ENCODE peak calls at places on chromosomes 1 and 21, in four cellular contexts. One of them, this sample, is unnamed.
A peak's percentile ranks its signal among the peaks of the same experiment; 100 is the strongest.

GRCh38 chr1:12132078-12132477 is 34.7 kb upstream of the TNFRSF1B start:
- DNase-seq in NCI-H510A treated with DMSO at 0.1 percent for 48 hours: no peak
- DNase-seq in ovary: no peak
- DNase-seq in HuH-7: no peak
- DNase-seq in this sample: no peak

GRCh38 chr21:45911806-45912325 is 69.7 kb upstream of the COL6A1 start:
- DNase-seq in ovary: no peak
- DNase-seq in HuH-7: no peak
- DNase-seq in NCI-H510A treated with DMSO at 0.1 percent for 48 hours: no peak
- DNase-seq in this sample: no peak

GRCh38 chr21:45954921-45955320 is 26.6 kb upstream of the COL6A1 start:
- DNase-seq in ovary: no peak
- DNase-seq in HuH-7: no peak
- DNase-seq in NCI-H510A treated with DMSO at 0.1 percent for 48 hours: no peak
- DNase-seq in this sample: no peak

GRCh38 chr1:172997941-172998361 is 52.8 kb downstream of the TNFSF18 start:
- DNase-seq in NCI-H510A treated with DMSO at 0.1 percent for 48 hours: no peak
- DNase-seq in ovary: no peak
- DNase-seq in HuH-7: no peak
- DNase-seq in this sample: no peak

GRCh38 chr1:52141513-52142219 is at the start of gene ZFYVE9:
- DNase-seq in NCI-H510A treated with DMSO at 0.1 percent for 48 hours: peak; percentile 76
- DNase-seq in HuH-7: peak; percentile 80
- DNase-seq in ovary: peak; percentile 70
- DNase-seq in this sample: peak; percentile 90

GRCh38 chr1:53583021-53583902 is 124.1 kb downstream of the DMRTB1 start:
- DNase-seq in NCI-H510A treated with DMSO at 0.1 percent for 48 hours: no peak
- DNase-seq in ovary: no peak
- DNase-seq in HuH-7: no peak
- DNase-seq in this sample: no peak

GRCh38 chr1:33010946-33011731 is 25.5 kb downstream of the AK2 start:
- DNase-seq in ovary: peak; percentile 23
- DNase-seq in HuH-7: no peak
- DNase-seq in NCI-H510A treated with DMSO at 0.1 percent for 48 hours: no peak
- DNase-seq in this sample: peak; percentile 60

GRCh38 chr1:183908095-183908494 is 103.2 kb downstream of the RGL1 start:
- DNase-seq in NCI-H510A treated with DMSO at 0.1 percent for 48 hours: no peak
- DNase-seq in ovary: no peak
- DNase-seq in HuH-7: no peak
- DNase-seq in this sample: no peak

GRCh38 chr1:115874929-115875328 is 34.0 kb upstream of the NHLH2 start:
- DNase-seq in NCI-H510A treated with DMSO at 0.1 percent for 48 hours: no peak
- DNase-seq in HuH-7: no peak
- DNase-seq in ovary: no peak
- DNase-seq in this sample: no peak

GRCh38 chr1:154352245-154352580 is 26.9 kb downstream of the ATP8B2 start:
- DNase-seq in HuH-7: no peak
- DNase-seq in ovary: no peak
- DNase-seq in NCI-H510A treated with DMSO at 0.1 percent for 48 hours: no peak
- DNase-seq in this sample: no peak

GRCh38 chr21:17903029-17903806 is 84.1 kb upstream of the C21orf91 start:
- DNase-seq in HuH-7: no peak
- DNase-seq in NCI-H510A treated with DMSO at 0.1 percent for 48 hours: peak; percentile 12
- DNase-seq in ovary: no peak
- DNase-seq in this sample: no peak

GRCh38 chr21:41419921-41420862 is 5.8 kb upstream of the MX1 start:
- DNase-seq in NCI-H510A treated with DMSO at 0.1 percent for 48 hours: peak; percentile 60
- DNase-seq in HuH-7: peak; percentile 79
- DNase-seq in ovary: peak; percentile 87
- DNase-seq in this sample: peak; percentile 85

GRCh38 chr1:85166343-85166742 is 34.5 kb downstream of the SYDE2 start:
- DNase-seq in HuH-7: no peak
- DNase-seq in NCI-H510A treated with DMSO at 0.1 percent for 48 hours: no peak
- DNase-seq in ovary: no peak
- DNase-seq in this sample: no peak

GRCh38 chr1:98315309-98315708 is 346.2 kb upstream of the SNX7 start:
- DNase-seq in HuH-7: no peak
- DNase-seq in ovary: no peak
- DNase-seq in NCI-H510A treated with DMSO at 0.1 percent for 48 hours: no peak
- DNase-seq in this sample: no peak

GRCh38 chr1:58845947-58846346 is 62.1 kb upstream of the JUN start:
- DNase-seq in HuH-7: no peak
- DNase-seq in NCI-H510A treated with DMSO at 0.1 percent for 48 hours: no peak
- DNase-seq in ovary: no peak
- DNase-seq in this sample: no peak

GRCh38 chr1:27773732-27774445 is 870 bp downstream of the STX12 start:
- DNase-seq in NCI-H510A treated with DMSO at 0.1 percent for 48 hours: no peak
- DNase-seq in HuH-7: no peak
- DNase-seq in ovary: no peak
- DNase-seq in this sample: no peak

GRCh38 chr1:24928631-24929090 is 1.4 kb downstream of the RUNX3 start:
- DNase-seq in NCI-H510A treated with DMSO at 0.1 percent for 48 hours: no peak
- DNase-seq in HuH-7: no peak
- DNase-seq in ovary: no peak
- DNase-seq in this sample: no peak

GRCh38 chr1:200673952-200674823 is 4.5 kb upstream of the DDX59 start:
- DNase-seq in NCI-H510A treated with DMSO at 0.1 percent for 48 hours: no peak
- DNase-seq in HuH-7: no peak
- DNase-seq in ovary: no peak
- DNase-seq in this sample: no peak

GRCh38 chr21:35438643-35439404 is 389.7 kb upstream of the RUNX1 start:
- DNase-seq in HuH-7: no peak
- DNase-seq in NCI-H510A treated with DMSO at 0.1 percent for 48 hours: no peak
- DNase-seq in ovary: no peak
- DNase-seq in this sample: no peak

GRCh38 chr1:232369451-232369850 is 260.5 kb downstream of the SIPA1L2 start:
- DNase-seq in NCI-H510A treated with DMSO at 0.1 percent for 48 hours: no peak
- DNase-seq in HuH-7: no peak
- DNase-seq in ovary: no peak
- DNase-seq in this sample: no peak

GRCh38 chr1:24805534-24806301 is 60.5 kb downstream of the CLIC4 start:
- DNase-seq in NCI-H510A treated with DMSO at 0.1 percent for 48 hours: no peak
- DNase-seq in ovary: no peak
- DNase-seq in HuH-7: no peak
- DNase-seq in this sample: no peak

GRCh38 chr1:235015291-235015990 is 113.2 kb downstream of the TOMM20 start:
- DNase-seq in HuH-7: no peak
- DNase-seq in ovary: no peak
- DNase-seq in NCI-H510A treated with DMSO at 0.1 percent for 48 hours: no peak
- DNase-seq in this sample: no peak

GRCh38 chr1:93021539-93022134 is 57.4 kb upstream of the MTF2 start:
- DNase-seq in ovary: no peak
- DNase-seq in NCI-H510A treated with DMSO at 0.1 percent for 48 hours: peak; percentile 90
- DNase-seq in HuH-7: peak; percentile 36
- DNase-seq in this sample: no peak

GRCh38 chr21:21921410-21922232 is 923.4 kb downstream of the NCAM2 start:
- DNase-seq in ovary: no peak
- DNase-seq in HuH-7: peak; percentile 9
- DNase-seq in NCI-H510A treated with DMSO at 0.1 percent for 48 hours: peak; percentile 39
- DNase-seq in this sample: no peak

GRCh38 chr1:2322593-2323295 is 68.6 kb downstream of the MORN1 start:
- DNase-seq in HuH-7: no peak
- DNase-seq in NCI-H510A treated with DMSO at 0.1 percent for 48 hours: peak; percentile 30
- DNase-seq in ovary: peak; percentile 49
- DNase-seq in this sample: peak; percentile 36

GRCh38 chr1:32718527-32718926 is 16.0 kb upstream of the SYNC start:
- DNase-seq in ovary: no peak
- DNase-seq in NCI-H510A treated with DMSO at 0.1 percent for 48 hours: no peak
- DNase-seq in HuH-7: no peak
- DNase-seq in this sample: no peak

GRCh38 chr1:24970926-24971530 is 41.0 kb upstream of the RUNX3 start:
- DNase-seq in HuH-7: no peak
- DNase-seq in ovary: no peak
- DNase-seq in NCI-H510A treated with DMSO at 0.1 percent for 48 hours: no peak
- DNase-seq in this sample: no peak

This sample was measured in left ventricle myocardium superior.